ENCODE peak calls at places on chromosomes 12 and 14, in nine cellular contexts. Q, H, X, E, B, O, M, C and P are unnamed samples.

GRCh38 chr12:7127916-7128626 is 618 bp downstream of the RBP5 start:
- DNase-seq in Q (no peak), H (no peak), X (no peak), E (no peak), B (peak; percentile 74), O (no peak), M (no peak), C (no peak), P (no peak)

GRCh38 chr14:69650948-69651369 is 39.6 kb downstream of the SUSD6 start:
- DNase-seq in Q (no peak), H (no peak), X (no peak), E (no peak), B (no peak), O (peak; percentile 36), M (no peak), C (no peak), P (no peak)

GRCh38 chr14:93747560-93747959 is 40.7 kb downstream of the PRIMA1 start:
- DNase-seq in Q (no peak), H (no peak), X (no peak), E (no peak), B (no peak), O (no peak), M (no peak), C (no peak), P (no peak)

GRCh38 chr14:47208434-47208833 is 467.0 kb downstream of the MDGA2 start:
- DNase-seq in Q (no peak), H (no peak), X (no peak), E (no peak), B (no peak), O (no peak), M (no peak), C (no peak), P (no peak)

GRCh38 chr14:74950795-74951442 is 4.5 kb downstream of the PGF start:
- DNase-seq in Q (peak; percentile 35), H (no peak), X (no peak), E (no peak), B (peak; percentile 84), O (no peak), M (peak; percentile 61), C (no peak), P (no peak)

GRCh38 chr12:120687570-120688289 is 781 bp downstream of the MLEC start:
- DNase-seq in Q (peak; percentile 78), H (no peak), X (no peak), E (no peak), B (no peak), O (peak; percentile 57), M (peak; percentile 62), C (no peak), P (no peak)

GRCh38 chr12:116690016-116690709 is 47.7 kb downstream of the SPRING1 start:
- DNase-seq in Q (no peak), H (no peak), X (no peak), E (no peak), B (no peak), O (no peak), M (no peak), C (no peak), P (no peak)

GRCh38 chr12:58285551-58285950 is 344.2 kb downstream of the ATP23 start:
- DNase-seq in Q (no peak), H (no peak), X (no peak), E (no peak), B (no peak), O (no peak), M (no peak), C (no peak), P (no peak)

GRCh38 chr12:100956311-100956852 is 161.8 kb downstream of the ANO4 start:
- DNase-seq in Q (no peak), H (no peak), X (no peak), E (no peak), B (no peak), O (no peak), M (no peak), C (no peak), P (no peak)

GRCh38 chr12:89451876-89452275 is 72.7 kb downstream of the GALNT4 start:
- DNase-seq in Q (no peak), H (no peak), X (no peak), E (peak; percentile 69), B (no peak), O (peak; percentile 84), M (no peak), C (no peak), P (no peak)

GRCh38 chr14:88895116-88895515 is 70.7 kb downstream of the TTC8 start:
- DNase-seq in Q (no peak), H (no peak), X (no peak), E (peak; percentile 42), B (no peak), O (peak; percentile 56), M (peak; percentile 1), C (no peak), P (no peak)

GRCh38 chr12:50842637-50843493 is at the start of gene TMPRSS12:
- DNase-seq in Q (peak; percentile 74), H (no peak), X (no peak), E (no peak), B (no peak), O (no peak), M (peak; percentile 4), C (no peak), P (peak; percentile 86)

GRCh38 chr14:95507701-95508103 is 8.7 kb downstream of the SYNE3 start:
- DNase-seq in Q (no peak), H (no peak), X (no peak), E (peak; percentile 77), B (no peak), O (peak; percentile 91), M (no peak), C (peak; percentile 79), P (no peak)

GRCh38 chr14:69657961-69658360 is 46.6 kb downstream of the SUSD6 start:
- DNase-seq in Q (no peak), H (no peak), X (no peak), E (no peak), B (peak; percentile 63), O (no peak), M (peak; percentile 74), C (no peak), P (no peak)

GRCh38 chr12:12992418-12993175 is 7.5 kb downstream of the HEBP1 start:
- DNase-seq in Q (no peak), H (no peak), X (no peak), E (peak; percentile 92), B (peak; percentile 43), O (peak; percentile 92), M (peak; percentile 47), C (peak; percentile 34), P (no peak)

GRCh38 chr14:61227893-61228591 is 53.1 kb downstream of the TMEM30B start:
- DNase-seq in Q (no peak), H (no peak), X (no peak), E (no peak), B (no peak), O (no peak), M (no peak), C (no peak), P (no peak)